ENCODE peak calls at places on chromosomes 3 and 15, in five cellular contexts. One of them, this sample, is unnamed.

GRCh38 chr15:35427091-35427490 is 118.9 kb downstream of the DPH6 start:
- DNase-seq in breast epithelium: no peak
- DNase-seq in uterus: no peak
- DNase-seq in fibroblast of the aortic adventitia: peak
- DNase-seq in kidney epithelial cell: peak
- DNase-seq in this sample: peak

GRCh38 chr15:69973102-69973714 is 124.5 kb downstream of the TLE3 start:
- DNase-seq in kidney epithelial cell: peak
- DNase-seq in breast epithelium: no peak
- DNase-seq in uterus: no peak
- DNase-seq in fibroblast of the aortic adventitia: peak
- DNase-seq in this sample: peak

GRCh38 chr3:61666032-61666431 is 104.7 kb downstream of the PTPRG start:
- DNase-seq in uterus: no peak
- DNase-seq in breast epithelium: no peak
- DNase-seq in kidney epithelial cell: no peak
- DNase-seq in fibroblast of the aortic adventitia: no peak
- DNase-seq in this sample: no peak

GRCh38 chr15:76674883-76675282 is 230.3 kb downstream of the SCAPER start:
- DNase-seq in breast epithelium: no peak
- DNase-seq in uterus: no peak
- DNase-seq in kidney epithelial cell: no peak
- DNase-seq in fibroblast of the aortic adventitia: peak
- DNase-seq in this sample: peak

GRCh38 chr3:168863561-168863960 is 767.8 kb upstream of the GOLIM4 start:
- DNase-seq in breast epithelium: no peak
- DNase-seq in uterus: no peak
- DNase-seq in kidney epithelial cell: peak
- DNase-seq in fibroblast of the aortic adventitia: no peak
- DNase-seq in this sample: no peak

GRCh38 chr3:65875395-65876027 is 163.2 kb downstream of the MAGI1 start:
- DNase-seq in breast epithelium: no peak
- DNase-seq in kidney epithelial cell: no peak
- DNase-seq in fibroblast of the aortic adventitia: no peak
- DNase-seq in uterus: no peak
- DNase-seq in this sample: no peak

GRCh38 chr3:165082632-165083031 is 4.3 kb upstream of the SI start:
- DNase-seq in fibroblast of the aortic adventitia: no peak
- DNase-seq in kidney epithelial cell: no peak
- DNase-seq in breast epithelium: no peak
- DNase-seq in uterus: no peak
- DNase-seq in this sample: no peak

GRCh38 chr3:160098261-160098908 is 109.8 kb downstream of the IL12A start:
- DNase-seq in uterus: no peak
- DNase-seq in breast epithelium: no peak
- DNase-seq in fibroblast of the aortic adventitia: peak
- DNase-seq in kidney epithelial cell: no peak
- DNase-seq in this sample: no peak

GRCh38 chr15:40591310-40591845 is 2.7 kb upstream of the KNL1 start:
- DNase-seq in fibroblast of the aortic adventitia: no peak
- DNase-seq in breast epithelium: no peak
- DNase-seq in kidney epithelial cell: no peak
- DNase-seq in uterus: no peak
- DNase-seq in this sample: no peak

GRCh38 chr3:158709666-158710083 is 22.6 kb downstream of the RARRES1 start:
- DNase-seq in uterus: peak
- DNase-seq in fibroblast of the aortic adventitia: peak
- DNase-seq in kidney epithelial cell: peak
- DNase-seq in breast epithelium: no peak
- DNase-seq in this sample: peak

GRCh38 chr3:71846189-71846588 is 61.2 kb upstream of the PROK2 start:
- DNase-seq in kidney epithelial cell: no peak
- DNase-seq in uterus: no peak
- DNase-seq in fibroblast of the aortic adventitia: no peak
- DNase-seq in breast epithelium: no peak
- DNase-seq in this sample: no peak

GRCh38 chr15:91271565-91272153 is 171.6 kb downstream of the SV2B start:
- DNase-seq in breast epithelium: peak
- DNase-seq in fibroblast of the aortic adventitia: peak
- DNase-seq in kidney epithelial cell: peak
- DNase-seq in uterus: peak
- DNase-seq in this sample: peak

GRCh38 chr15:70976856-70977255 is 84.2 kb downstream of the LRRC49 start:
- DNase-seq in fibroblast of the aortic adventitia: peak
- DNase-seq in uterus: no peak
- DNase-seq in breast epithelium: no peak
- DNase-seq in kidney epithelial cell: no peak
- DNase-seq in this sample: peak

GRCh38 chr3:190533511-190534282 is 19.8 kb downstream of the IL1RAP start:
- DNase-seq in kidney epithelial cell: peak
- DNase-seq in breast epithelium: peak
- DNase-seq in fibroblast of the aortic adventitia: peak
- DNase-seq in uterus: peak
- DNase-seq in this sample: peak

GRCh38 chr15:79863886-79864285 is 32.9 kb downstream of the MTHFS start:
- DNase-seq in breast epithelium: no peak
- DNase-seq in uterus: no peak
- DNase-seq in fibroblast of the aortic adventitia: peak
- DNase-seq in kidney epithelial cell: no peak
- DNase-seq in this sample: peak

GRCh38 chr15:89740137-89740536 is 10.9 kb downstream of the MESP1 start:
- DNase-seq in uterus: peak
- DNase-seq in fibroblast of the aortic adventitia: peak
- DNase-seq in kidney epithelial cell: no peak
- DNase-seq in breast epithelium: peak
- DNase-seq in this sample: peak

GRCh38 chr15:39273805-39274411 is 307.0 kb upstream of the THBS1 start:
- DNase-seq in kidney epithelial cell: no peak
- DNase-seq in fibroblast of the aortic adventitia: peak
- DNase-seq in uterus: no peak
- DNase-seq in breast epithelium: peak
- DNase-seq in this sample: peak

GRCh38 chr3:62601238-62601856 is 228.0 kb upstream of the FEZF2 start:
- DNase-seq in fibroblast of the aortic adventitia: peak
- DNase-seq in breast epithelium: no peak
- DNase-seq in uterus: no peak
- DNase-seq in kidney epithelial cell: no peak
- DNase-seq in this sample: peak

DNA sequence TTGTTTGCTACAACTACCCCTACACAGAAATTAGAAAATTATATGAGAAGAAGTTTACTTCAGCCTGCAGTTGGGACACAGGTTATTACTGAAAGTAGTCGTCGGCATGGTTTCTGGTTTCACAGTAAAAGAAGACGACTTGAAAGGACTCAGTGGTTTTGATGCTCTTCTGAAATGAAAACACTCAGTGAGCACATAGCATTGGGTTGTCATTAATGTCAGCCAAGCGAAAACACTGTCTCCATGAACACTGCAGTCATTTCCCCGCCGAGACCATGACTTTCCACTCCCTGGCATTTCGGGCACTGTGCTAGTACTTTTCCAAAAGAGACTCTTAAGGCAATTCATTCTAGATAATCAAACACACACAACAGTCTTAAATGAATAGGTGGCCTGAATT is 69.2 kb upstream of the ICE2 start:
- DNase-seq in uterus: no peak
- DNase-seq in fibroblast of the aortic adventitia: no peak
- DNase-seq in kidney epithelial cell: no peak
- DNase-seq in breast epithelium: no peak
- DNase-seq in this sample: no peak
- H3K4me3 ChIP-seq in uterus: no peak
- H3K4me3 ChIP-seq in fibroblast of the aortic adventitia: no peak
- H3K4me3 ChIP-seq in kidney epithelial cell: no peak
- H3K4me3 ChIP-seq in breast epithelium: no peak
- H3K4me3 ChIP-seq in this sample: no peak

GRCh38 chr3:13027154-13027553 is 46.1 kb downstream of the IQSEC1 start:
- DNase-seq in uterus: no peak
- DNase-seq in breast epithelium: no peak
- DNase-seq in kidney epithelial cell: no peak
- DNase-seq in fibroblast of the aortic adventitia: no peak
- DNase-seq in this sample: no peak
- TF ChIP-seq CTCF in uterus: no peak
- TF ChIP-seq CTCF in breast epithelium: no peak
- TF ChIP-seq CTCF in kidney epithelial cell: no peak
- TF ChIP-seq CTCF in fibroblast of the aortic adventitia: no peak
- TF ChIP-seq CTCF in this sample: peak

DNA sequence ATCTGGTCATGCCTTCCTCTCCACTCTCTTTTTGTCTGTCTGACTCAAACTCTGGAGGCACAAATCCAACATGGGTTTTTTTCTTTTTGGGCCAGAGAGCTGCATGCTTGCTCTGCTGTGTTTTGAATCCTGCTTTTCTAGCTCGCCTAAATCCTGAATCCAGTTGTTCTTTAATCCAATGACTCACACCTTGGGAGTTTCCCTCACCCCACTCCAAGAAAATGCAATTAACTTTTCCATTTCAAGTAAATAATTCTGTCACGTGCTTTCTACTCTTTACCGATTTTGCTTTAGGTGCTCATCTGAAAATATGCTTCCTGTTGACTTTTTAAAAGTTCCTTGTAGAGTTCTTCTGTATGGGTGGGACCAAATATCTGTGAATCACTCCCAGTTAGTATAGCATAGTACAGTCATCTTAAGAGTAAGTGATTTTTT is 47.6 kb downstream of the SLMAP start:
- DNase-seq in uterus: peak
- DNase-seq in kidney epithelial cell: peak
- DNase-seq in breast epithelium: peak
- DNase-seq in fibroblast of the aortic adventitia: peak
- DNase-seq in this sample: peak
- H3K4me3 ChIP-seq in uterus: no peak
- H3K4me3 ChIP-seq in kidney epithelial cell: no peak
- H3K4me3 ChIP-seq in breast epithelium: no peak
- H3K4me3 ChIP-seq in fibroblast of the aortic adventitia: peak
- H3K4me3 ChIP-seq in this sample: no peak

DNA sequence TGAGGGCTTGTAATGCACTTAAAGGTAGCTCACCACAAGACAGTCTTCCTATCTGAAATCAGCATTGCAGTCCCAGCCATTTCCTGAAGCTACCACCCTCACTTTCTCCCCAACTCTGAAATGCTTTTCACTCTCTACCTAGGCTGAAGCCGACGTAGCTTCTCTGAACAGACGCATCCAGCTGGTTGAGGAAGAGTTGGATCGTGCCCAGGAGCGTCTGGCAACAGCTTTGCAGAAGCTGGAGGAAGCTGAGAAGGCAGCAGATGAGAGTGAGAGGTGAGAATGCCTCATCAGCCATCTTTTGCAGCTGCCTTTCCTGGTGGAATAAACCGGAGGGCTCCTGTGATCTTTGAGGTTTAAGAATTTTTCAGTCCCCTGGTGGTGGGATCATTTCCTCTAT is 14.3 kb downstream of the TPM1 start:
- DNase-seq in fibroblast of the aortic adventitia: peak
- DNase-seq in uterus: peak
- DNase-seq in kidney epithelial cell: no peak
- DNase-seq in breast epithelium: no peak
- DNase-seq in this sample: peak
- TF ChIP-seq CTCF in fibroblast of the aortic adventitia: no peak
- TF ChIP-seq CTCF in uterus: no peak
- TF ChIP-seq CTCF in kidney epithelial cell: no peak
- TF ChIP-seq CTCF in breast epithelium: no peak
- TF ChIP-seq CTCF in this sample: no peak

DNA sequence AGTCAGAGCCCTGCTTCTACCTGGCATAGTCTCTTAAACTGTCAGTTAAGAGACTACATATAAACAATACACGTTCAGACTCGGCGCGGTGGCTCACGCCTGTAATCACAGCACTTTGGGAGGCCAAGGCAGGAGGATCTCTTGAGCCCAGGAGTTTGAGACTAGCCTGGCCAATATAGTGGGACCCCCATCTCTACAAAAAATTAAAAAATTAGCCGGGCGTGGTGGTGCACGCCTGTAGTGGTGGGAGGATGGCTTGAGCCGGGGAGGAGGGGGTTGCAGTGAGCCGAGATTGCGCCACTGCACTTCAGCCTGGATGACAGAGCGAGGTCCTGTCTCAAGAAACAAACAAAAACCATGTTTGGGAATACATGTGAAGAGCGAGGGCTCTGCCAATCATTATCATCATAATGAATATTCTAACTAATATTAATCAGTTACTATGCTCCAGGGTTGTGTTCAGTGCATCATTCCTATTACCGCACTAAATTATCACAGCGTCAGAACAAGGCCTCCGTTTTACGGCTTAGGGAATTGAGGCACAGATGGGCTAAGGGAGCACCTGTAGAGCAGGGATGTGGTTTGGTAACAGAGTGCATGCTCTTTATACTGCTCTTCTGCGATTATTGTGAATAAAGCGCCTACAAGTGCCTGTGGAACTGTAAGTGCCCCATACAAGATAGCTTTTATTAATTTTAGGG is 844 bp upstream of the UQCC5 start:
- DNase-seq in fibroblast of the aortic adventitia: no peak
- DNase-seq in breast epithelium: no peak
- DNase-seq in uterus: no peak
- DNase-seq in kidney epithelial cell: no peak
- DNase-seq in this sample: no peak
- H3K4me3 ChIP-seq in fibroblast of the aortic adventitia: no peak
- H3K4me3 ChIP-seq in breast epithelium: peak
- H3K4me3 ChIP-seq in uterus: peak
- H3K4me3 ChIP-seq in kidney epithelial cell: no peak
- H3K4me3 ChIP-seq in this sample: no peak

DNA sequence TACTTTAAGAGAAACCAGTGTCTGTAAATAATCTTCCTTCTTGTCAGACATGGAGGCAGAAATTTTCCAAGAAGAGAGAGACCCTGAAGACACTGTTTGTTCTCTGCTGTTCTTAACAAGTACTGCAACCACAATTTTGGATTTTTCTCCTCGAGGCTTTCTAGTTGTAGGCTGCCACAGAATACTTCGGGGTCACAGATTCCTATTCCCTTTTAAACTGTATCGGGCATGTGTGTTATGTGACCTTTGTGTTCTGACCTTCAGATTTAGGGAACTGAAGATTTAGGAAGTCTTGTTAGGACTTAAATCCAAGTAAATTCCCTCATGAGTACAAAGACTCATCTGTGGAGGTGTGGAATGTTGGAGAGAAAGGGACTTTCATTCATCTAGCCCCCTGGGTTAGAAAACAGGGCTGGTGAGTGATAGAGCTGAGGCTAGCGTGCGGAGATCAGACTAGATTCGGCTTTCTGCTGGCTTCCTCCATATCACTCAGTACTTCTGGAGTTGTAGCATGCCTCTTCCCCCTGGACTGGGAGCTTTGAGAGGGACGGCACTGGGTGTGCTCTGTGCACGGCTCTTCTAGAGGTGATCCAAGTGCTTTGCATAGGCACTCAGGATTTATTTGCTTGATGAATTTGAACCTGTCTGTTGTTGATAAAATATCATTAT is 237.0 kb downstream of the LPP start:
- DNase-seq in kidney epithelial cell: no peak
- DNase-seq in uterus: no peak
- DNase-seq in breast epithelium: no peak
- DNase-seq in fibroblast of the aortic adventitia: no peak
- DNase-seq in this sample: no peak
- TF ChIP-seq CTCF in kidney epithelial cell: no peak
- TF ChIP-seq CTCF in uterus: no peak
- TF ChIP-seq CTCF in breast epithelium: no peak
- TF ChIP-seq CTCF in fibroblast of the aortic adventitia: peak
- TF ChIP-seq CTCF in this sample: no peak

DNA sequence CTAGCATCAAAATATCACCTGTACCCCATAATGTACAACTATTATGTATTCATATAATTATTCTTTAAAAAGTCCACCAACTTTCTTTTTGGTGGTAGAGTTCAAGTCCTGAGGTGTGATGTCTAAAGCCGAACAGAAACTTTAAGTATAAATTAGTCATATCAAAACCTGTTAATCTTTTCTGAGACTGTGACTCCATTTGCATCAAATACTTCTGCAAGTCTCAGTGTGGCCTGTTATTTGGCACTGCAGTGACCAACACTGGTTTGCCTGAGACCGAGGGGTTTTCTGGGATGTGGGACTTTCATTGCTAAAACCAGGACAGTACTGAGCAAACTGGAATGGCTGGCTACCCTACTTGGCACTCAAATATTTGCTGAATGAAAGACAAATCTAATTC is 7.3 kb downstream of the NGLY1 start:
- DNase-seq in breast epithelium: no peak
- DNase-seq in uterus: no peak
- DNase-seq in fibroblast of the aortic adventitia: no peak
- DNase-seq in kidney epithelial cell: no peak
- DNase-seq in this sample: no peak
- H3K4me3 ChIP-seq in breast epithelium: no peak
- H3K4me3 ChIP-seq in uterus: no peak
- H3K4me3 ChIP-seq in fibroblast of the aortic adventitia: no peak
- H3K4me3 ChIP-seq in kidney epithelial cell: no peak
- H3K4me3 ChIP-seq in this sample: no peak